ENCODE peak calls at places on chromosomes 1 and 21, in five cellular contexts. Q, I, B, M and A are unnamed samples.

GRCh38 chr1:98523256-98523655 is 138.3 kb upstream of the SNX7 start:
- DNase-seq in I (no peak), B (no peak), Q (no peak), M (no peak), A (no peak)

GRCh38 chr21:25636727-25637126 is 2.3 kb upstream of the JAM2 start:
- DNase-seq in I (no peak), B (no peak), Q (no peak), M (no peak), A (no peak)

GRCh38 chr1:155938220-155938627 is 3.2 kb upstream of the RXFP4 start:
- DNase-seq in B (no peak), Q (peak), I (no peak), M (no peak), A (no peak)

GRCh38 chr1:113534130-113534817 is 144.0 kb downstream of the MAGI3 start:
- DNase-seq in M (no peak), I (no peak), B (no peak), Q (no peak), A (no peak)

GRCh38 chr1:204647114-204647804 is 38.3 kb downstream of the LRRN2 start:
- DNase-seq in B (no peak), M (no peak), I (peak), Q (peak), A (no peak)

GRCh38 chr21:32131960-32132359 is 146.9 kb downstream of the MIS18A start:
- DNase-seq in M (no peak), Q (no peak), I (no peak), B (no peak), A (no peak)

GRCh38 chr1:206752481-206752880 is 18.1 kb upstream of the IL19 start:
- DNase-seq in I (no peak), M (no peak), Q (no peak), B (no peak), A (no peak)

GRCh38 chr1:102234753-102235359 is 238.1 kb upstream of the OLFM3 start:
- DNase-seq in B (no peak), Q (no peak), M (no peak), I (no peak), A (no peak)

GRCh38 chr1:80083892-80084291 is 1077.4 kb upstream of the ADGRL4 start:
- DNase-seq in Q (no peak), M (no peak), I (no peak), B (no peak), A (no peak)

GRCh38 chr1:52636701-52637695 is 4.0 kb downstream of the SHISAL2A start:
- DNase-seq in M (no peak), B (no peak), I (peak), Q (no peak), A (peak)

GRCh38 chr1:86423473-86423872 is 498 bp upstream of the CLCA2 start:
- DNase-seq in M (no peak), Q (no peak), B (no peak), I (no peak), A (no peak)

GRCh38 chr1:86231076-86231475 is 74.5 kb upstream of the COL24A1 start:
- DNase-seq in M (no peak), I (no peak), Q (no peak), B (no peak), A (no peak)

GRCh38 chr21:45618287-45618686 is 25.2 kb upstream of the PCBP3 start:
- DNase-seq in M (peak), B (no peak), I (no peak), Q (no peak), A (peak)

GRCh38 chr1:31977361-31978131 is 36.1 kb upstream of the KHDRBS1 start:
- DNase-seq in M (no peak), B (no peak), I (no peak), Q (peak), A (peak)

GRCh38 chr1:223266632-223267172 is 97.3 kb downstream of the SUSD4 start:
- DNase-seq in B (no peak), I (no peak), M (no peak), Q (no peak), A (no peak)

GRCh38 chr1:10867138-10867721 is 70.8 kb upstream of the CASZ1 start:
- DNase-seq in Q (peak), M (peak), B (no peak), I (peak), A (peak)

GRCh38 chr1:204842892-204843291 is 27.8 kb upstream of the NFASC start:
- DNase-seq in Q (no peak), I (peak), M (no peak), B (no peak), A (no peak)

GRCh38 chr1:227909188-227909587 is 38.5 kb downstream of the WNT9A start:
- DNase-seq in Q (no peak), M (no peak), B (no peak), I (no peak), A (no peak)

GRCh38 chr21:36596174-36596573 is 102.7 kb upstream of the SIM2 start:
- DNase-seq in M (no peak), B (no peak), Q (no peak), I (no peak), A (no peak)

GRCh38 chr1:171794085-171794484 is 12.6 kb downstream of the METTL13 start:
- DNase-seq in I (no peak), Q (no peak), B (no peak), M (no peak), A (no peak)

GRCh38 chr1:206782448-206782847 is 10.2 kb upstream of the IL10 start:
- DNase-seq in Q (no peak), M (no peak), B (no peak), I (no peak), A (no peak)

GRCh38 chr1:64246294-64246917 is 43.0 kb downstream of the UBE2U start:
- DNase-seq in Q (peak), B (no peak), I (no peak), M (no peak), A (no peak)

GRCh38 chr1:167720965-167721616 is 691 bp upstream of the MPZL1 start:
- DNase-seq in Q (no peak), I (peak), M (no peak), B (no peak), A (no peak)

GRCh38 chr1:174965006-174965971 is 34.5 kb upstream of the CACYBP start:
- DNase-seq in B (no peak), Q (no peak), I (peak), M (no peak), A (no peak)

GRCh38 chr1:25500694-25501093 is 42.7 kb upstream of the LDLRAP1 start:
- DNase-seq in I (no peak), B (no peak), Q (no peak), M (no peak), A (no peak)

GRCh38 chr1:179058343-179059184 is 23.3 kb upstream of the TOR3A start:
- DNase-seq in I (no peak), M (no peak), Q (peak), B (no peak), A (no peak)

GRCh38 chr1:153503766-153504165 is 32.0 kb downstream of the S100A6 start:
- DNase-seq in M (peak), B (no peak), Q (no peak), I (no peak), A (no peak)

GRCh38 chr21:18603246-18603645 is 199.7 kb upstream of the TMPRSS15 start:
- DNase-seq in Q (no peak), M (no peak), I (no peak), B (no peak), A (no peak)

GRCh38 chr1:109265016-109265415 is 15.7 kb downstream of the CELSR2 start:
- DNase-seq in M (no peak), I (no peak), B (no peak), Q (no peak), A (no peak)

GRCh38 chr1:109265741-109266330 is 16.5 kb downstream of the CELSR2 start:
- DNase-seq in I (no peak), Q (no peak), M (no peak), B (no peak), A (peak)

GRCh38 chr1:109268431-109269211 is 14.3 kb downstream of the PSRC1 start:
- DNase-seq in M (no peak), I (no peak), B (no peak), Q (no peak), A (peak)

GRCh38 chr1:109267743-109268300 is 15.1 kb downstream of the PSRC1 start:
- DNase-seq in I (no peak), B (no peak), M (no peak), Q (no peak), A (peak)

DNA sequence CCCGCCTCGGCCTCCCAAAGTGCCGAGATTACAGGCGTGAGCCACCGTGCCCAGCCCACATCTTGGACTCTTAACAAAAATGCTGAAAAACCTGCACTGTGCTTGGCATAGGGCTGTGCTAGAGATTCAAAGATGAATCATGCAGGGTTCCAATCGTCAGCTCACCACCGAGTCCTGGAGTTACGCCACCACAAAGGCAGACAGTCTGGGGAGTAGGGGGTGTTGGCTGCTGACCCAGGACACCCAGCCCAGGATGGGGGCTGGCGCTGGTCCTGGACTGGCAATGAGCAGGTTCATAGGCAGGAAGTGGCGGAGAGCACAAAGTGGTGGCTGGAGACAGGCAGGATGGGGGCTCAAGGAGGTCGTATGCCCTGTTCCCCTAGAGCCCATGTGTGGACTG is 16.0 kb downstream of the PSRC1 start:
- DNase-seq in Q (no peak), B (no peak), I (peak), M (no peak), A (no peak)
- H3K27ac ChIP-seq in Q (no peak), B (peak), I (no peak), M (no peak), A (no peak)

GRCh38 chr1:161706483-161707347 is at the start of gene FCRLA:
- DNase-seq in B (no peak), M (no peak), I (no peak), Q (no peak), A (no peak)
- TF ChIP-seq POLR2AphosphoS5 in B (no peak), M (no peak), I (no peak), Q (no peak), A (no peak)

GRCh38 chr1:246591504-246591903 is 25.2 kb downstream of the CNST start:
- DNase-seq in M (no peak), I (no peak), B (no peak), Q (no peak), A (no peak)

GRCh38 chr1:246591047-246591446 is 24.8 kb downstream of the CNST start:
- DNase-seq in I (no peak), Q (no peak), B (no peak), M (no peak), A (no peak)

GRCh38 chr1:246591958-246592357 is 25.7 kb downstream of the CNST start:
- DNase-seq in M (no peak), B (no peak), I (peak), Q (no peak), A (no peak)

GRCh38 chr1:246595146-246595545 is 28.9 kb downstream of the CNST start:
- DNase-seq in M (no peak), I (no peak), Q (no peak), B (no peak), A (no peak)

GRCh38 chr1:246592695-246593094 is 26.4 kb downstream of the CNST start:
- DNase-seq in Q (no peak), M (no peak), B (no peak), I (no peak), A (no peak)
- H3K27ac ChIP-seq in Q (no peak), M (no peak), B (peak), I (peak), A (no peak)

DNA sequence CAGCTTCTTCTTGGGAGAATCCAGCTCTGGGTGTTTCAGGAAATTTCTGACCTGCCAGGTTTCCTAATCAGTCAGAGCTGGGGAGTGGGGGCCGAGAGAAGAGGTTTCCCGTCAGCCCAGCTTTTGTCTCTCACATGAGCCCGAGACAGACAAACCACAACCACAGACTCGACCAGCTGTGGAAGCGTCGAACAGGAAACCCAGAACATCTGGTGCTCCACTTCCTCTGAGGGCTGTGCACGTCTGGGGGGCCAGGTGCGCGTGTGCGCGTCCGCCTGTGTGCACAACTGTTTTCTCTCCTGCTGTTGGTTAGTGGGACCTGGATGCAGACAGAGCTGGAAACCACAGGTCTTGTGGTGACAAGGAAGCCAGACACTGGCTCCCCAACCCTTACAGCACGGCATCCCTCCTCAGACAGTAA is 113.0 kb upstream of the SLC25A33 start:
- DNase-seq in I (peak), B (no peak), M (no peak), Q (no peak), A (peak)
- TF ChIP-seq POLR2AphosphoS5 in I (peak), B (no peak), M (no peak), Q (no peak), A (peak)

DNA sequence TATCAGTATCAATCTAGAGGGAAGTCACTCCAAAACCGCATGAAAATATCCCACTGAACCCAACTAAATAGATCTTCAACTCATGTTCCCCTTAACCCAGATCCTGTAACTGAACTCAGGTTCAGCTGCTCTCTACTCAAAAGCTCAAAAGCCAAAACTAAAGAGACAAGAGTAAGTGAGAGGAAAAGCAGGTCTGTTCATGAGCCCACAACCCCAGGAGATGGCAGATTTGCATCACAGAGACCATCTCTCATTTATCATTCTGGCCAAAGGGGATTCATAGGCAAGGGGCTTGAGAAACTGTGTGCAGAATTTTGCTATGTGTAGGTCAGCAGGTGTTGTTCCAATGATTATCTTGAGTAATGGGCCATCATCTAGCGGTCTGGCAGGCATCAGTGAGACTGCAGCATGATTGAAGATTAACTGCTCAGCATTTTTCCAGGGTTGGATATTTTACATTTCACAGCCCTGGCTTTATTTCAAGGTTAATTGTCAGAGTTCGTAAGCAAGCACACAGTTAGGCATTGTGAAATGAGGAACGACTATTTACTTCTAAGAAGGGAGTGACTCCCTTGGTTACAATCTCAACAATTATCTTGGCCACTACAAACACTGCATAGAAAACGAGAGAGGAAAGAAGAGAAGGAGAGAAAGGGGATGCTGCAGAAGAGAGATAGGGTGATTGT is 1204.5 kb upstream of the TMPRSS15 start:
- DNase-seq in M (no peak), Q (peak), I (no peak), B (no peak), A (no peak)
- H3K27ac ChIP-seq in M (no peak), Q (peak), I (no peak), B (no peak), A (no peak)

GRCh38 chr21:34364921-34365320 is 1.1 kb downstream of the KCNE2 start:
- DNase-seq in Q (no peak), I (no peak), B (no peak), M (no peak), A (no peak)

GRCh38 chr21:34363733-34364132 is at the start of gene KCNE2:
- DNase-seq in I (peak), M (no peak), Q (no peak), B (no peak), A (no peak)

GRCh38 chr21:34362136-34362444 is 1.7 kb upstream of the KCNE2 start:
- DNase-seq in I (no peak), Q (no peak), M (no peak), B (no peak), A (no peak)

GRCh38 chr21:34360488-34361241 is 3.1 kb upstream of the KCNE2 start:
- DNase-seq in I (no peak), M (no peak), Q (no peak), B (no peak), A (no peak)

DNA sequence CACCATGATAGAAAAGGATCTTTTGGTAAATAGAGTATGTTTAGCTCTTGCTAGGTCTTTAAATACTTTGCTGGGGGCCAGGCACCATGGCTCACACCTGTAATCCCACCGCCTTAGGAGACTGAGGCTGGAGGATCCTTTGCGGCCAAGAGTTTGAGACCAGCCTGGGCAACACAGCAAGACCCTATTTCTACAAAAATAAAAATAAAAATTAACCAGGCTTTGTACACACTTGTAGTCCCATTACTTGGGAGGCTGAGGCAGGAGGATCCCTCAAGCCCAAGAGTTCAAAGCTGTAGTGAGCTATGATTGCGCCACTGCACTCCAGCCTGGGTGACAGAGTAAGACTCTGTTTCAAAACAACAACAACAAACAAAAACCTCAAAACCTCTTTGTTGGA is 1.1 kb upstream of the KCNE2 start:
- DNase-seq in Q (no peak), M (no peak), B (no peak), I (no peak), A (no peak)
- TF ChIP-seq POLR2AphosphoS5 in Q (no peak), M (no peak), B (no peak), I (no peak), A (no peak)

GRCh38 chr1:37574834-37575479 is 18.2 kb downstream of the DNALI1 start:
- DNase-seq in I (no peak), M (no peak), B (no peak), Q (no peak), A (no peak)
- H3K27ac ChIP-seq in I (peak), M (peak), B (no peak), Q (no peak), A (no peak)

DNA sequence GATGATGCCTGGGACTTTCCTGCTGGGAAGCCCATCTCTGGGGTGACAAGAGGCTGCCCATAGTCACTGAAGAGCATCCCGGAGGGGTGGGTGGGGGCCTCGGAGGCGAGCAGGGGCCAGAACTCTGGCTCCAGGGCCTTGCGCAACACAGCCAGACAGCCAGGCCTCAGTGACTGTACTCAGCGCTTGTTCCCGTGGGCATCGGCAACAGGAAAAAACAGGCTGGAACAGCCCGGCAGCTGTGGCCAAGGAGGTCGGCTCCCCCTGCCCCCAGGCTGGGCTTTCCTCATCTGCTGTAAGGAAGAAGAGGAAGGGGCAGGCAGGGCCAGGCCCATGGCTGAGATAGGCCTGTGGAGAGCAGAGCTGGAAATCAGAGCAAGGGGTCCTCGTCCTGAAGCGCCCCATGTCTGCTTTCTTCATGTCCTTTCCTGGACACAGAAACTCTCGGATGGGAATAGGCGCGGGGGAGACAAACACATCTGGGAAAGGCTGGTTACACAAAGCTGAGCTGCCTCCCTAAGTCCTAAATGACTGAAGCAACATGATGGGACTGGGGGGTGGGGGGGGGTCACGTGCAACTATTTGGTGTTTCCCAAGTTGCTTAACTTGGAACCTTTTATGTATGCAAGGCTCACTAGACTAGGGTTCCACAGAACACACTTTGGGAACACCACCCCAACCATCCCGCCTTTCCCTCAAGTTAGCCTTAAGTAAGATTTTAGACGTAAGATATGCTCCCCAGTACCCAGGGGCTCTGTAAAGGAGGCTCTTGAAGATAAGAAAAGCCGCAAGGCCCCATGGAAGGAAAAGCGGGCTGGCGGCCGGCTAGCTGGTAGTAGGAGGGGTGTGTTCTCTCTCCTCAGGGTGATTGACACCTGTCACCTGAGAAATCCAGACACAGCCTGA is 30.7 kb downstream of the HSPG2 start:
- DNase-seq in M (peak), Q (no peak), I (no peak), B (peak), A (peak)
- TF ChIP-seq POLR2AphosphoS5 in M (peak), Q (no peak), I (peak), B (no peak), A (peak)

GRCh38 chr1:213123087-213123486 is 72.0 kb downstream of the RPS6KC1 start:
- DNase-seq in Q (no peak), B (no peak), M (no peak), I (no peak), A (no peak)
- H3K27ac ChIP-seq in Q (no peak), B (no peak), M (no peak), I (no peak), A (no peak)